ENCODE peak calls at places on chromosomes 12 and 14, in eight cellular contexts. R is anterior cingulate cortex; D is PC-3; B is COR-L47; V is M059J; K is kidney epithelial cell; Q is CD4-positive, alpha-beta memory T cell; C is T-helper 2 cell. N is an unnamed sample.

GRCh38 chr12:50542448-50542847 is 37.7 kb downstream of the DIP2B start:
- DNase-seq in R (no peak), D (peak; percentile 93), B (no peak), V (peak; percentile 78), K (no peak), Q (peak; percentile 21), C (no peak), N (peak; percentile 99)

GRCh38 chr14:102317564-102318248 is 1.8 kb upstream of the ZNF839 start:
- DNase-seq in R (no peak), D (peak; percentile 61), B (peak; percentile 35), V (peak; percentile 36), K (no peak), Q (peak; percentile 26), C (no peak), N (no peak)

GRCh38 chr12:26732010-26732908 is 100.7 kb downstream of the ITPR2 start:
- DNase-seq in R (no peak), D (no peak), B (no peak), V (no peak), K (no peak), Q (no peak), C (no peak), N (no peak)

GRCh38 chr12:29640589-29641345 is 143.0 kb downstream of the TMTC1 start:
- DNase-seq in R (no peak), D (peak; percentile 74), B (no peak), V (peak; percentile 70), K (peak; percentile 31), Q (no peak), C (no peak), N (no peak)

GRCh38 chr12:29655861-29656260 is 127.9 kb downstream of the TMTC1 start:
- DNase-seq in R (no peak), D (no peak), B (no peak), V (no peak), K (no peak), Q (no peak), C (no peak), N (no peak)

GRCh38 chr14:105473677-105474477 is 744 bp upstream of the CRIP2 start:
- DNase-seq in R (peak; percentile 81), D (peak; percentile 89), B (peak; percentile 97), V (peak; percentile 85), K (peak; percentile 75), Q (peak; percentile 75), C (peak; percentile 76), N (peak; percentile 24)

GRCh38 chr14:95787941-95788340 is 74.0 kb upstream of the TCL1A start:
- DNase-seq in R (no peak), D (no peak), B (no peak), V (no peak), K (no peak), Q (no peak), C (no peak), N (no peak)

GRCh38 chr12:94941440-94941862 is 62.0 kb downstream of the NDUFA12 start:
- DNase-seq in R (no peak), D (peak; percentile 79), B (no peak), V (peak; percentile 81), K (peak; percentile 34), Q (peak; percentile 64), C (no peak), N (peak; percentile 93)

GRCh38 chr12:57049047-57049446 is 882 bp downstream of the MYO1A start:
- DNase-seq in R (no peak), D (no peak), B (no peak), V (no peak), K (no peak), Q (no peak), C (no peak), N (no peak)

GRCh38 chr12:123721245-123721644 is 9.1 kb downstream of the ATP6V0A2 start:
- DNase-seq in R (no peak), D (no peak), B (no peak), V (no peak), K (no peak), Q (no peak), C (no peak), N (no peak)

GRCh38 chr14:94787655-94788054 is 17.7 kb upstream of the GSC start:
- DNase-seq in R (no peak), D (no peak), B (no peak), V (no peak), K (no peak), Q (no peak), C (no peak), N (no peak)

GRCh38 chr12:5633102-5633501 is 201.2 kb downstream of the NTF3 start:
- DNase-seq in R (no peak), D (no peak), B (no peak), V (no peak), K (no peak), Q (no peak), C (no peak), N (no peak)

GRCh38 chr12:75979181-75979580 is 52.4 kb downstream of the PHLDA1 start:
- DNase-seq in R (no peak), D (peak; percentile 93), B (no peak), V (peak; percentile 88), K (no peak), Q (peak; percentile 20), C (no peak), N (peak; percentile 46)

GRCh38 chr14:56552615-56553014 is 27.0 kb upstream of the TMEM260 start:
- DNase-seq in R (no peak), D (no peak), B (peak; percentile 22), V (no peak), K (no peak), Q (no peak), C (no peak), N (no peak)

GRCh38 chr14:77039285-77040058 is 11.0 kb upstream of the IRF2BPL start:
- DNase-seq in R (no peak), D (no peak), B (no peak), V (peak; percentile 58), K (no peak), Q (no peak), C (no peak), N (no peak)

GRCh38 chr12:113021500-113021899 is 35.0 kb upstream of the DTX1 start:
- DNase-seq in R (no peak), D (no peak), B (no peak), V (no peak), K (no peak), Q (no peak), C (no peak), N (no peak)

GRCh38 chr14:85934886-85935254 is 404.9 kb downstream of the FLRT2 start:
- DNase-seq in R (no peak), D (peak; percentile 2), B (no peak), V (peak; percentile 1), K (no peak), Q (no peak), C (no peak), N (no peak)

GRCh38 chr12:76878045-76878898 is 547 bp downstream of the CSRP2 start:
- DNase-seq in R (peak; percentile 41), D (peak; percentile 30), B (no peak), V (peak; percentile 63), K (no peak), Q (no peak), C (peak; percentile 11), N (no peak)

GRCh38 chr14:61505815-61506809 is 184.7 kb downstream of the PRKCH start:
- DNase-seq in R (no peak), D (no peak), B (no peak), V (peak; percentile 89), K (no peak), Q (no peak), C (no peak), N (no peak)

GRCh38 chr14:89351958-89352404 is 65.1 kb downstream of the FOXN3 start:
- DNase-seq in R (no peak), D (no peak), B (no peak), V (peak; percentile 21), K (no peak), Q (no peak), C (no peak), N (no peak)